ENCODE peak calls at places on chromosomes 13 and 19, in eight cellular contexts. P is ascending aorta, J is tibial artery, Z is DND-41, X is stomach, U is IMR-90, S is thoracic aorta, K is heart right ventricle. D is an unnamed sample.

GRCh38 chr19:44746946-44747738 is 1.4 kb upstream of the BCL3 start:
- DNase-seq in P (peak; percentile 98), J (peak; percentile 96), Z (peak; percentile 52), X (peak; percentile 93), U (peak; percentile 96), S (peak; percentile 83), K (peak; percentile 96), D (peak; percentile 99)

GRCh38 chr13:54592201-54592600 is 1563.6 kb downstream of the OLFM4 start:
- DNase-seq in P (no peak), J (no peak), Z (no peak), X (no peak), U (no peak), S (no peak), K (no peak), D (no peak)

GRCh38 chr13:31797154-31797775 is 57.9 kb downstream of the RXFP2 start:
- DNase-seq in P (no peak), J (no peak), Z (no peak), X (no peak), U (peak; percentile 55), S (no peak), K (no peak), D (no peak)

GRCh38 chr19:33638167-33639033 is 16.6 kb downstream of the CHST8 start:
- DNase-seq in P (no peak), J (no peak), Z (no peak), X (no peak), U (no peak), S (no peak), K (no peak), D (no peak)

GRCh38 chr19:6012416-6013170 is 34.7 kb upstream of the RANBP3 start:
- DNase-seq in P (no peak), J (no peak), Z (no peak), X (no peak), U (no peak), S (no peak), K (no peak), D (no peak)

GRCh38 chr19:16285769-16286564 is 38.7 kb upstream of the KLF2 start:
- DNase-seq in P (peak; percentile 86), J (peak; percentile 34), Z (no peak), X (no peak), U (no peak), S (peak; percentile 25), K (peak; percentile 39), D (no peak)

GRCh38 chr13:47117268-47117667 is 220.4 kb upstream of the HTR2A start:
- DNase-seq in P (no peak), J (no peak), Z (no peak), X (no peak), U (peak; percentile 89), S (no peak), K (no peak), D (no peak)

GRCh38 chr13:97627566-97627965 is 193.6 kb downstream of the RAP2A start:
- DNase-seq in P (peak; percentile 81), J (peak; percentile 62), Z (no peak), X (no peak), U (peak; percentile 95), S (no peak), K (peak; percentile 40), D (peak; percentile 30)

GRCh38 chr13:99442273-99442895 is 58.9 kb upstream of the TM9SF2 start:
- DNase-seq in P (no peak), J (peak; percentile 39), Z (peak; percentile 63), X (peak; percentile 52), U (peak; percentile 45), S (no peak), K (peak; percentile 38), D (peak; percentile 57)

DNA sequence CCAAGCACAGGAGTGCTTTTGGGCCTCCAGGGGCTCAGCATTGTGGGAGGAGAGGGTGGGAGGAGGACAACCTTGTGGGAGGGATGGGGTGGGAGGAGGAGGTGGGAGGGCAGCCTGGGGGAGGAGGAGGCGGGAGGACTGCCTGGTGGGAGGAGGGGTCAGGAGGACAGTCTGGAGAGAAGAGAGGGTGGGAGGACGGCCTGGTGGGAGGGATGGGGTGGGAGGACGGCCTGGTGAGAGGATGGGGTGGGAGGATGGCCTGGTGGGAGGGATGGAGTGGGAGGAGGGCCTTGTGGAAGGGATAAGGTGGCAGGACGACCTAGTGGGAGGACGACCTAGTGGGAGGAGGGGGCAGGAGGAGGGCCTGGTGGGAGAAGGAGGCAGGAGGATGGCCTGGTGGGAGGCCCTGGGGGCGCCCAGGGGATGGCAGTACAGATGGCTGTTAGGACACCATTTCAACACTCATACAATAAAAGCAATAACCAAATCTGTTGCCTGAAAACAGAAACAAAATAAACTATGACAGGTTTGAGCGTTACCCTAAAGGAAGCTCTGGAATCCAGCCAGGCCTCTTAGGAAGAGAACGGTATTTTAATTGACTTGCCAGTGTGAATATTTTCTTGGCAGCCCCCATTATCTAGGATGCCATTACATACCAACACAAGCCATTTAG is 63.7 kb downstream of the CRYL1 start:
- DNase-seq in P (no peak), J (no peak), Z (no peak), X (no peak), U (no peak), S (no peak), K (peak; percentile 79), D (no peak)
- H3K36me3 ChIP-seq in P (no peaks in the 10 kb centered on the region), J (no peaks in the 10 kb centered on the region), Z (no peaks in the 10 kb centered on the region), X (no peaks in the 10 kb centered on the region), U (no peaks in the 10 kb centered on the region), S (no peaks in the 10 kb centered on the region), K (no peaks in the 10 kb centered on the region), D (no peaks in the 10 kb centered on the region)

GRCh38 chr13:113393572-113394503 is 29.9 kb upstream of the GRTP1 start:
- DNase-seq in P (peak; percentile 89), J (peak; percentile 77), Z (peak; percentile 87), X (peak; percentile 88), U (peak; percentile 59), S (no peak), K (peak; percentile 67), D (peak; percentile 78)
- TF ChIP-seq CTCF in P (peak; percentile 72), J (peak; percentile 94), Z (peak; percentile 80), X (peak; percentile 90), U (peak; percentile 85), S (peak; percentile 91), K (peak; percentile 77), D (peak; percentile 82)

GRCh38 chr13:20981370-20982095 is 79.0 kb upstream of the XPO4 start:
- DNase-seq in P (no peak), J (no peak), Z (no peak), X (no peak), U (no peak), S (no peak), K (no peak), D (no peak)
- H3K36me3 ChIP-seq in P (peaks cover 49% of the 10 kb centered on the region), J (peaks cover 74% of the 10 kb centered on the region), Z (no peaks in the 10 kb centered on the region), X (peaks cover 74% of the 10 kb centered on the region), U (peaks cover 58% of the 10 kb centered on the region), S (peaks cover 49% of the 10 kb centered on the region), K (peaks cover 90% of the 10 kb centered on the region), D (no peaks in the 10 kb centered on the region)

GRCh38 chr19:3985643-3986259 is 488 bp upstream of the EEF2 start:
- DNase-seq in P (no peak), J (no peak), Z (no peak), X (no peak), U (no peak), S (no peak), K (no peak), D (no peak)

GRCh38 chr19:3990815-3991117 is 5.5 kb upstream of the EEF2 start:
- DNase-seq in P (no peak), J (no peak), Z (no peak), X (no peak), U (no peak), S (no peak), K (no peak), D (no peak)

GRCh38 chr19:3986260-3987041 is 1.2 kb upstream of the EEF2 start:
- DNase-seq in P (no peak), J (peak; percentile 56), Z (peak; percentile 72), X (peak; percentile 57), U (peak; percentile 73), S (no peak), K (peak; percentile 72), D (peak; percentile 77)

GRCh38 chr19:3984908-3985642 is at the start of gene EEF2:
- DNase-seq in P (peak; percentile 92), J (peak; percentile 84), Z (peak; percentile 90), X (peak; percentile 93), U (peak; percentile 87), S (peak; percentile 68), K (peak; percentile 91), D (peak; percentile 91)

DNA sequence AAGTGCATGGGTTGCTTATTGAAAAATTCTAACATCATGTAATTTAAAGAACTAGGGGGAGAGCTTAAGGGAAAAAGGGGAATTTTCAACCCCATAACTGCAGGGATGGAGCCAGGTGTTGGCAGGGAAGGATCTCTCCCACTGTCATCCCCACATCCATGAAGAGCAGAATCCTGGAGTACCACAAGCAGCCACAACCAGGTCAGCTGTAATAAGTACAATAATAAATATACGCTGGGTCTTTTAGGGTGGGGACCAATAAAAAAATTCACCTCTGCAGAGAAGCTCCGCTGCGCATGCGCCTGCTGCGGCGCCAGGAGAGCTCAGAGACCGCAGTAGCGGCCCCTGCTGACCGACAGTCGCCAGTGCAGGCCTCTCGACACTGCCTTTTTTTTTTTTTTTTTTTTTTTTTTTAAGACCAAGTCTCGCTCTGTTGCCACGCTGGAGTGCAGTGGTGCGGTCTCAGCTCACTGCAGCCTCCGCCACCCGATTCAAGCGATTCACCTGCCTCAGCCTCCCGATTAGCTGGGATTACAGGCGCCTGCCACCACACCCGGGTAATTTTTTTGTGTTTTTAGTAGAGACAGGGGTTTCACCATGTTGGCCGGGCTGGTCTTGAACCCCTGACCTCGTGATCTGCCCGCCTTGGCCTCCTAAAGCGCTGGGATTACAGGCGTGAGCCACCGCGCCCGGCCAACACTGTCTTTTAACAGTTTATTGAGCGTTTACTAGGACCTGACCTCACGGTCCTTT is 2.5 kb upstream of the EEF2 start:
- DNase-seq in P (peak; percentile 91), J (peak; percentile 82), Z (peak; percentile 88), X (peak; percentile 93), U (peak; percentile 76), S (peak; percentile 53), K (peak; percentile 85), D (peak; percentile 89)
- TF ChIP-seq CTCF in P (peak; percentile 83), J (peak; percentile 68), Z (peak; percentile 89), X (peak; percentile 95), U (peak; percentile 88), S (peak; percentile 68), K (peak; percentile 90), D (peak; percentile 96)

GRCh38 chr13:77095288-77095687 is 68.3 kb upstream of the FBXL3 start:
- DNase-seq in P (no peak), J (no peak), Z (no peak), X (no peak), U (no peak), S (no peak), K (no peak), D (no peak)
- H3K36me3 ChIP-seq in P (peaks cover 30% of the 10 kb centered on the region), J (peaks cover 76% of the 10 kb centered on the region), Z (peaks cover 74% of the 10 kb centered on the region), X (peaks cover 74% of the 10 kb centered on the region), U (peaks cover 17% of the 10 kb centered on the region), S (peaks cover 34% of the 10 kb centered on the region), K (peaks cover 81% of the 10 kb centered on the region), D (no peaks in the 10 kb centered on the region)

GRCh38 chr19:18954094-18954493 is 13.1 kb upstream of the HOMER3 start:
- DNase-seq in P (no peak), J (no peak), Z (no peak), X (no peak), U (no peak), S (no peak), K (no peak), D (no peak)
- TF ChIP-seq CTCF in P (no peak), J (no peak), Z (no peak), X (no peak), U (no peak), S (no peak), K (no peak), D (no peak)

DNA sequence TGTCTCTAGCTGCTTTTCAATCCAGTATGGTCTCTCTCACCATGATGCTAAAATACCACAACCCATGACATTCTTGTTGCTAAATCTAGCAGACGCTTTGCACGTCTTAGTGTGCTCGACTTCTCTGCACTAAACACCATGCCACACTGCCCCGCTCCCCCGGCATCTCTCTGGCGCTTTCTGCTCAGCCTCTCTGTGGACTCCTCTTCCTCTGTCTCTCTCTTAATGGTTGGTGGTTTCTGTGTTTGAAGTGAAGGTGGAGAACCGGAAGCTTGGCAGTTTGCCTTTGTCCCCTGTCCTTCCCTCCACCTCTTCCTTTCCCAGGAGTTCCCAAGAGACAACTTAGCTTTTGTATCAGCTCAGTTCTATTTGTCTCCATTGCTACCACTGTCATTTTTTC is 8.8 kb downstream of the ERCC5 start:
- DNase-seq in P (no peak), J (no peak), Z (peak; percentile 19), X (no peak), U (no peak), S (no peak), K (no peak), D (peak; percentile 29)
- H3K36me3 ChIP-seq in P (peaks cover 50% of the 10 kb centered on the region), J (peaks cover 55% of the 10 kb centered on the region), Z (peaks cover 74% of the 10 kb centered on the region), X (peaks cover 77% of the 10 kb centered on the region), U (peaks cover 31% of the 10 kb centered on the region), S (peaks cover 38% of the 10 kb centered on the region), K (peaks cover 77% of the 10 kb centered on the region), D (peaks cover 21% of the 10 kb centered on the region)